ENCODE peak calls at places on chromosome 3, in ten cellular contexts. K is adrenal gland; W is cardiac muscle cell; N is effector memory CD4-positive, alpha-beta T cell; X is gastrocnemius medialis; V is psoas muscle; J is hepatocyte; M is mammary epithelial cell; F is HCT116; Y is ascending aorta. C is an unnamed sample. For H3K4me1, the result is how much of the 10 kb centered on the place peaks cover.

GRCh38 chr3:170584585-170585007 is 1.3 kb downstream of the SLC7A14 start:
- DNase-seq in V (peak), J (peak), K (peak), F (no peak), X (no peak), Y (peak), M (peak), W (peak), N (no peak), C (peak)

GRCh38 chr3:122146466-122146865 is 37.0 kb upstream of the CASR start:
- DNase-seq in W (no peak), J (peak), M (peak), X (no peak), F (no peak), K (no peak), N (no peak), Y (no peak), V (no peak), C (no peak)

GRCh38 chr3:105459566-105460290 is 93.0 kb downstream of the ALCAM start:
- DNase-seq in Y (no peak), M (no peak), X (no peak), F (no peak), W (no peak), K (no peak), N (no peak), J (no peak), V (no peak), C (no peak)

GRCh38 chr3:56197991-56198390 is 270.3 kb downstream of the ERC2 start:
- DNase-seq in N (no peak), Y (no peak), W (no peak), F (no peak), M (no peak), V (no peak), K (no peak), J (no peak), X (no peak), C (no peak)

GRCh38 chr3:119976214-119976613 is 118.0 kb downstream of the GSK3B start:
- DNase-seq in V (no peak), X (no peak), J (no peak), F (no peak), K (no peak), N (no peak), W (no peak), Y (no peak), M (peak), C (no peak)

GRCh38 chr3:111794701-111795100 is 64.4 kb upstream of the PHLDB2 start:
- DNase-seq in N (no peak), M (no peak), J (no peak), F (no peak), V (no peak), W (no peak), Y (no peak), K (no peak), X (no peak), C (no peak)

GRCh38 chr3:160001850-160002623 is 13.4 kb downstream of the IL12A start:
- DNase-seq in M (no peak), F (no peak), X (no peak), W (no peak), Y (no peak), V (no peak), J (no peak), N (no peak), K (no peak), C (no peak)

GRCh38 chr3:134029734-134030381 is at the start of gene SLCO2A1:
- DNase-seq in J (peak), M (peak), Y (no peak), N (no peak), V (no peak), X (no peak), F (no peak), W (peak), K (peak), C (no peak)

GRCh38 chr3:115019900-115020299 is 127.2 kb downstream of the ZBTB20 start:
- DNase-seq in X (peak), Y (no peak), V (no peak), J (peak), W (no peak), K (peak), M (no peak), N (no peak), F (no peak), C (no peak)

GRCh38 chr3:152281032-152281713 is 12.4 kb downstream of the MBNL1 start:
- DNase-seq in J (no peak), X (no peak), W (no peak), Y (no peak), F (no peak), K (no peak), N (no peak), V (no peak), M (no peak), C (no peak)

GRCh38 chr3:100400424-100400781 is 486 bp downstream of the TOMM70 start:
- DNase-seq in N (peak), K (peak), V (peak), M (peak), W (peak), X (no peak), Y (no peak), F (no peak), J (peak), C (no peak)

DNA sequence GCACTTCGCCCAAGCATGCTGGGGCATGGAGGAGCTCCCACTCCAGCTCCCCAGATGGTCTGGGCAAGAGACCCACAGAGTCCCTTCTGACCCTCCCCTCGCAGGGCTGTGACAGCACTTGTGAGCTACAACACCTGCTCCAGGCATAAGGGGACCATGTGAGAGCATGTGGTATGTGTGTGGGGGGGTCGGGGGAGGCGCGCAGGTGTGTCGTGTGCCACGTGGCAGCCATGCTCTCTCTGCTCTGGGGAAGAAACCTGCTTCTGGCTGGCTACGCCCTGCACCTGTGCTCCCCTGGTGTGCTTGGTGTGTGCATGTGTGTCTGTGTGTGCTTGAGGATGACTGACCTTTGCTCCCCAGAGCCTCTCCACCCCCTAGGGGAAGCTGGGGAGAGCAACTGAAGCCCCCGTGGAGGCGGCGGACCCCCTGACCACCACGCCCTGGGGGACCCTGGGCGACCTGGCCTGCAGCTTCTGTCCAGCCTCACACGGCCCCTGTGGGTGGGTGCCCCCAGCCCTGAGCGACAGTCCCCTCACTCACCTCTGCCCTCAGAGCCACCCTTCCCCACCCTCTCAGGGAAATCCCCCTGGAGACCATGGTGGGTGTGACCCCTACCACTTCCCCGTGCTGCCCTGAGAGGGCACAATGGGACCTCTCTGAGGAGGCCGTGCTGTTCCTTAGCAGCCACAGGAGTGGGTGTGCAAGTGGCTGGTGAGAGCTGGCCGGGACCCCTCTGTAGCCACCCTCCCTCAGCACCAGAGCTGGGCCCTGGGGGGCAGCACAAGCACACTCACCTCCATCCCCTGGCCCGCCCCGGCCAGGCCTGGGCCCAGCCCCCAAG is 16.6 kb upstream of the SEC13 start:
- DNase-seq in Y (no peak), V (peak), F (no peak), W (no peak), N (no peak), M (no peak), K (no peak), X (no peak), J (no peak), C (no peak)
- H3K4me1 ChIP-seq in Y (under half), V (under half), F (under half), W (under half), N (under half), M (under half), K (under half), X (under half), J (under half), C (under half)

GRCh38 chr3:54053882-54054281 is 68.5 kb upstream of the CACNA2D3 start:
- DNase-seq in J (no peak), V (no peak), M (no peak), W (no peak), Y (no peak), F (no peak), N (no peak), K (no peak), X (no peak), C (no peak)
- H3K4me3 ChIP-seq in J (no peak), V (no peak), M (no peak), W (no peak), Y (no peak), F (no peak), N (no peak), K (no peak), X (no peak), C (no peak)

DNA sequence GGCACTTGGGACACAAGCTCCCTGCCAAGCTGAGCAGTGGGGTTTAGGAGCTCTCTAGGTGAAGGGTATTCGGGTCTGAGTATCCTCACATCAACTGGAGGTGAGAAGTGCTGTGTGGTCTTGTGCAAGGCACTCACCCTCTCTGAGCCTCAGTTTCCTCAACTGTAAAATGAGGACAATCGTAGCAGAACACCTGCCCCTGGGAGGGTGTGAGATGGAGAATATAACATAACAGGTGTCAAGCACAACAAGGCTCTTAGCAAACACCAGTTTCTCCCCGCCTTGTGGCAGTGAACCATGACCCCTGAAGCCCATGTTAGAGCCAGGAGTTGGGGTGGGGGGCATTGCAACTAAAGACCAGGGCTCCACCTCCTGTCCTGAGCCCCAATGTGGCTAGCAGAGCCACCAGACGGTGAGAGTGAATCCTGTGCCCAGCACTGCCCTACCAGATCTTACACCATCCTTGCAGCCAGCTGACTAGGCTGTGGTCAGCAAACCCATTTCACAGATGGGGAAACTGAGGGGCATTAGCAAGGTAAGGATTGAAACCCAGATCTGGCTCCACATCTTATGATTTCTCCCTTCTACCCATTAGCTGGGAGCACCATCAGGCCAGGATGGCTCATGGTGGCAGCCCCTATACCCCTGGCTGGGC is 2.6 kb upstream of the PLXND1 start:
- DNase-seq in F (no peak), K (no peak), V (no peak), N (no peak), Y (no peak), M (no peak), J (no peak), W (no peak), X (no peak), C (no peak)
- H3K4me1 ChIP-seq in F (under half), K (under half), V (under half), N (under half), Y (under half), M (under half), J (under half), W (under half), X (under half), C (under half)

GRCh38 chr3:155549087-155549486 is 195.8 kb downstream of the PLCH1 start:
- DNase-seq in X (no peak), M (no peak), Y (no peak), N (no peak), J (no peak), K (no peak), F (no peak), V (no peak), W (no peak), C (no peak)
- H3K4me3 ChIP-seq in X (no peak), M (no peak), Y (no peak), N (no peak), J (no peak), K (no peak), F (no peak), V (no peak), W (no peak), C (no peak)

DNA sequence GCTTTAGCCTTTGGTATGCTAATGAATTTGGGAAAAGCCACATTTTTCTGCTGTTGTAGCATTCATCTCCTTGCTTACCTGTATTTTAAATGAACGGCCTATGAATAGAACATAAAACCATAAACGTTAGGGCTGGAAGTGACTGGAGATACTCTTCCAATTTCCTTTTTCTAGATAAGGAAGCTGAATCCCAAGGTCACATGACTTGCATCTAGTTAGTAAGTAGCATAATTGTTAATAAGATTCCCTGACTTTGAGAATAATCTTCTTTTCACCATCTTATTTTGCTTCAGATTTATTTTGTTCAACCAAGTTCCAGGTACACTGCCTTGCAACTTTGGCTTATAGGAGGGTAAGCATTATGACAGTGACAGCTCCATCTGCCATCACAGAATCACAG is 20.7 kb upstream of the EDEM1 start:
- DNase-seq in X (no peak), M (no peak), Y (no peak), K (no peak), J (no peak), V (no peak), N (no peak), F (no peak), W (no peak), C (no peak)
- H3K4me1 ChIP-seq in X (half or more), M (under half), Y (under half), K (under half), J (under half), V (under half), N (under half), F (under half), W (under half), C (under half)

C was measured in tibial nerve.